ENCODE peak calls at places on chromosomes 16 and 17, in four cellular contexts. One of them, this sample, is unnamed.

GRCh38 chr16:4879049-4879448 is 31.8 kb downstream of the UBN1 start:
- DNase-seq in brain microvascular endothelial cell: no peak
- DNase-seq in fibroblast of lung: no peak
- DNase-seq in coronary artery: no peak
- DNase-seq in this sample: no peak

GRCh38 chr16:69404275-69404805 is 18.5 kb upstream of the TERF2 start:
- DNase-seq in coronary artery: no peak
- DNase-seq in fibroblast of lung: peak; percentile 74
- DNase-seq in brain microvascular endothelial cell: no peak
- DNase-seq in this sample: no peak

GRCh38 chr17:78828470-78829185 is 12.0 kb downstream of the USP36 start:
- DNase-seq in fibroblast of lung: peak; percentile 56
- DNase-seq in brain microvascular endothelial cell: peak; percentile 73
- DNase-seq in coronary artery: peak; percentile 65
- DNase-seq in this sample: no peak

GRCh38 chr17:66276328-66276937 is 26.0 kb upstream of the PRKCA start:
- DNase-seq in coronary artery: no peak
- DNase-seq in brain microvascular endothelial cell: peak; percentile 32
- DNase-seq in fibroblast of lung: peak; percentile 70
- DNase-seq in this sample: no peak

GRCh38 chr17:39534768-39535405 is 72.8 kb downstream of the NEUROD2 start:
- DNase-seq in coronary artery: no peak
- DNase-seq in fibroblast of lung: no peak
- DNase-seq in brain microvascular endothelial cell: no peak
- DNase-seq in this sample: no peak

GRCh38 chr16:70679653-70680494 is 6.0 kb downstream of the MTSS2 start:
- DNase-seq in brain microvascular endothelial cell: no peak
- DNase-seq in fibroblast of lung: no peak
- DNase-seq in coronary artery: no peak
- DNase-seq in this sample: no peak

GRCh38 chr16:77971306-77972131 is 50.8 kb upstream of the CLEC3A start:
- DNase-seq in brain microvascular endothelial cell: peak; percentile 55
- DNase-seq in coronary artery: peak; percentile 81
- DNase-seq in fibroblast of lung: peak; percentile 61
- DNase-seq in this sample: peak; percentile 20

GRCh38 chr17:78182504-78182903 is 4.3 kb downstream of the TK1 start:
- DNase-seq in fibroblast of lung: no peak
- DNase-seq in coronary artery: no peak
- DNase-seq in brain microvascular endothelial cell: no peak
- DNase-seq in this sample: no peak

GRCh38 chr17:59829217-59830006 is 63.3 kb downstream of the TUBD1 start:
- DNase-seq in brain microvascular endothelial cell: peak; percentile 98
- DNase-seq in fibroblast of lung: peak; percentile 100
- DNase-seq in coronary artery: no peak
- DNase-seq in this sample: peak; percentile 98

GRCh38 chr17:82458885-82459424 is 414 bp downstream of the NARF start:
- DNase-seq in coronary artery: no peak
- DNase-seq in fibroblast of lung: peak; percentile 34
- DNase-seq in brain microvascular endothelial cell: peak; percentile 30
- DNase-seq in this sample: no peak

GRCh38 chr17:57669671-57670529 is 75.2 kb downstream of the CCDC182 start:
- DNase-seq in brain microvascular endothelial cell: no peak
- DNase-seq in fibroblast of lung: no peak
- DNase-seq in coronary artery: peak; percentile 65
- DNase-seq in this sample: no peak

GRCh38 chr17:8555062-8555461 is 75.5 kb downstream of the MYH10 start:
- DNase-seq in coronary artery: no peak
- DNase-seq in brain microvascular endothelial cell: no peak
- DNase-seq in fibroblast of lung: no peak
- DNase-seq in this sample: no peak

GRCh38 chr17:11142231-11142630 is 98.8 kb upstream of the SHISA6 start:
- DNase-seq in brain microvascular endothelial cell: no peak
- DNase-seq in fibroblast of lung: no peak
- DNase-seq in coronary artery: no peak
- DNase-seq in this sample: no peak

GRCh38 chr17:11493947-11494346 is 104.3 kb upstream of the DNAH9 start:
- DNase-seq in coronary artery: peak; percentile 29
- DNase-seq in fibroblast of lung: no peak
- DNase-seq in brain microvascular endothelial cell: no peak
- DNase-seq in this sample: no peak

GRCh38 chr17:27625856-27626255 is 5.1 kb upstream of the LGALS9 start:
- DNase-seq in coronary artery: no peak
- DNase-seq in fibroblast of lung: no peak
- DNase-seq in brain microvascular endothelial cell: no peak
- DNase-seq in this sample: no peak

DNA sequence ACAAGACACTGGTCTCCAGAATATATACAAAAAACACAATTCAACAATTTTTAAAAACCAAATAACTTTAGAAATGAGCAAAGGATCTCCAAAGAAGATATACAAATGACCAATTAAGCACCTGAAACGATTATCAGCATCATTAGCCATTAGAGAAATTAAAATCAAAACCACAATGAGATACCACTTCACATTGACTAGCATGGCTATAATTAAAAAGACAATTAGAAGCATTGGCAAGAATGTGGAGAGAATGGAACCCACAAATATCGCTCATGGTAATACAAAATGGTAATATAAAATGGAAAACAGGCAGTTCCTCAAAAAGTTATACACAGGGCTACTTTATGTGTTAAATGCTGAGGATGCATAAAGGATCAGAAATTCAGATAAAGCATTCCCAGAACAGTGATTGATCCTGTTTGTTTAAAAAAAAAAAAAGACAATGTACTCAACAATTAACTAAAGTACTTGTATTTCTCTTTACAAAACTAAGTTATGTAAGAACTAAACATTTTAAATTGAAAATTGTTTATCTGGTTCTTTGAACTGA is 52.5 kb downstream of the KANSL1 start:
- DNase-seq in brain microvascular endothelial cell: no peak
- DNase-seq in coronary artery: no peak
- DNase-seq in fibroblast of lung: no peak
- DNase-seq in this sample: no peak
- H3K27ac ChIP-seq in brain microvascular endothelial cell: no peak overlapping the region
- H3K27ac ChIP-seq in coronary artery: no peak overlapping the region
- H3K27ac ChIP-seq in fibroblast of lung: no peak overlapping the region
- H3K27ac ChIP-seq in this sample: no peak overlapping the region

DNA sequence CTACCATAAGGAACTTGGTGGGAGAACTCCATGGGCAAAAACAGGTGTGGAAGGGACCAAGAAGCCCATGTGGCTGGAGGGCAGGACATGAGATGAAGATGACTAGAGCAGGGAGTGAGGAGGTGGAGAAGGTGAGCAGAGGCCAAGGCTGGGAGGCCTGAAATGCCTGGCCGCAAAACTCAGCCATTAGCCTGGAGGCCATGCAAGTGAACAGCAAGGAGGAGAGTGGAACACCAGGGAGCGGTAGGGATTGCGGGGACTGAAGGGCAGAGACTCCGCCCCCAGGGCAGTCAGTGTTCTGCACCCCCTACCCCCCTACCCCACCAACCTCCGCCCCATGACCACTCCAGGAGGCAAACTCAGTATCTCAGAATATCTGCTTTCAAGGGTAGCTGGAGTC is 17.0 kb downstream of the BCL7C start:
- DNase-seq in brain microvascular endothelial cell: no peak
- DNase-seq in coronary artery: no peak
- DNase-seq in fibroblast of lung: no peak
- DNase-seq in this sample: no peak
- H3K27ac ChIP-seq in brain microvascular endothelial cell: no peak overlapping the region
- H3K27ac ChIP-seq in coronary artery: no peak overlapping the region
- H3K27ac ChIP-seq in fibroblast of lung: peak overlapping the region; percentile 77
- H3K27ac ChIP-seq in this sample: peak overlapping the region; percentile 77

DNA sequence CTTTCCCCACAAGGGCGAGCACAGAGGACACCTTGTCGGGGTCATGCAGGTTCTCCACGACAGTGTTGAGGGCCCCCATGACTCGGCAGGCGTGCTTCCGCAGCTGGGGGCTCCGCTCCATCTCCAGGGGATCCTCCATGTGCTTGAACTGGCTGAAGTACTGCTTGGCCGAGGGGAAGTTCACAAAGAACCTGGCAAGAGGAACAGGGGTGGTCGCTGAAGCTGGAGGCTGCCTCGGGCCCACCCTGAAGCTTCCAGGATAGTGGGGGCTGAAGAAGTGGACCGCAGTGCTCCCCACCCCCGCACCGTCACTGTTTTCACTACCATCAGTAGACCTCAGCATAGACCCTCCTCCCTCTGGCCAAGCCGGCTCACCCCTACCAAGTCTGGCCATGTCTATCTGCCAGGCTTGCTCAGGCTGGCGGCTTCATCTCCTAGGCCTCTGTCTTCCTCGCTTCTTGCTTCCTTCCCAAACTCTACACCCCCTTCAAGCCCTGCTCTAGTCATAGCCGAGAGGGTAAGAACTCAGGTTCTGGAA is 5.9 kb downstream of the CYGB start:
- DNase-seq in brain microvascular endothelial cell: no peak
- DNase-seq in fibroblast of lung: no peak
- DNase-seq in coronary artery: no peak
- DNase-seq in this sample: no peak
- H3K27ac ChIP-seq in brain microvascular endothelial cell: no peak overlapping the region
- H3K27ac ChIP-seq in fibroblast of lung: peak overlapping the region; percentile 97
- H3K27ac ChIP-seq in coronary artery: peak overlapping the region; percentile 90
- H3K27ac ChIP-seq in this sample: peak overlapping the region; percentile 88

GRCh38 chr16:89482087-89482823 is 8.1 kb downstream of the ANKRD11 start:
- DNase-seq in fibroblast of lung: no peak
- DNase-seq in coronary artery: no peak
- DNase-seq in brain microvascular endothelial cell: no peak
- DNase-seq in this sample: no peak
- H3K27ac ChIP-seq in fibroblast of lung: no peak overlapping the region
- H3K27ac ChIP-seq in coronary artery: no peak overlapping the region
- H3K27ac ChIP-seq in brain microvascular endothelial cell: no peak overlapping the region
- H3K27ac ChIP-seq in this sample: peak overlapping the region; percentile 30